ENCODE peak calls at places on chromosomes 6 and 20, in six cellular contexts. A is ovary; L is CD8-positive, alpha-beta T cell; V is psoas muscle; R is ascending aorta; J is MM.1S. C is an unnamed sample.

GRCh38 chr6:1055015-1055921 is 256.6 kb upstream of the FOXQ1 start:
- DNase-seq in A (no peak), L (no peak), V (no peak), R (no peak), J (no peak), C (no peak)

GRCh38 chr6:134819858-134820495 is 129.9 kb downstream of the ALDH8A1 start:
- DNase-seq in A (no peak), L (no peak), V (no peak), R (no peak), J (no peak), C (no peak)

GRCh38 chr6:108175592-108176279 is 9.9 kb downstream of the NR2E1 start:
- DNase-seq in A (no peak), L (no peak), V (no peak), R (peak; percentile 59), J (no peak), C (no peak)

GRCh38 chr6:57190140-57190539 is 18.0 kb downstream of the BAG2 start:
- DNase-seq in A (no peak), L (no peak), V (no peak), R (no peak), J (no peak), C (no peak)

GRCh38 chr6:122717350-122717749 is 62.2 kb upstream of the FABP7 start:
- DNase-seq in A (no peak), L (no peak), V (no peak), R (no peak), J (no peak), C (no peak)

GRCh38 chr20:47544240-47544639 is 42.6 kb downstream of the NCOA3 start:
- DNase-seq in A (no peak), L (no peak), V (no peak), R (no peak), J (no peak), C (no peak)

GRCh38 chr6:18266524-18266908 is 2.2 kb upstream of the DEK start:
- DNase-seq in A (no peak), L (no peak), V (no peak), R (no peak), J (no peak), C (no peak)

GRCh38 chr20:9022361-9022760 is 46.5 kb upstream of the PLCB4 start:
- DNase-seq in A (no peak), L (no peak), V (no peak), R (no peak), J (no peak), C (no peak)

GRCh38 chr6:64013061-64013410 is 377.4 kb downstream of the PHF3 start:
- DNase-seq in A (no peak), L (no peak), V (no peak), R (no peak), J (no peak), C (no peak)

GRCh38 chr6:4920914-4921410 is 82.9 kb downstream of the RPP40 start:
- DNase-seq in A (no peak), L (no peak), V (no peak), R (no peak), J (no peak), C (no peak)

GRCh38 chr6:26043389-26044139 is 43.7 kb upstream of the HFE start:
- DNase-seq in A (peak; percentile 74), L (peak; percentile 63), V (peak; percentile 68), R (peak; percentile 90), J (peak; percentile 95), C (no peak)

GRCh38 chr20:19506021-19506420 is 252.0 kb upstream of the RIN2 start:
- DNase-seq in A (no peak), L (no peak), V (no peak), R (no peak), J (no peak), C (no peak)

GRCh38 chr6:24775520-24776058 is 852 bp downstream of the GMNN start:
- DNase-seq in A (no peak), L (peak; percentile 23), V (no peak), R (no peak), J (peak; percentile 19), C (no peak)

GRCh38 chr6:164184410-164184809 is 769.9 kb downstream of the QKI start:
- DNase-seq in A (no peak), L (no peak), V (no peak), R (no peak), J (no peak), C (no peak)

GRCh38 chr20:6416371-6416770 is 293.5 kb upstream of the FERMT1 start:
- DNase-seq in A (no peak), L (no peak), V (no peak), R (no peak), J (no peak), C (no peak)

GRCh38 chr20:23101696-23102095 is 15.6 kb upstream of the CD93 start:
- DNase-seq in A (no peak), L (no peak), V (no peak), R (peak; percentile 46), J (no peak), C (no peak)

GRCh38 chr6:73695619-73696421 is at the start of gene CD109:
- DNase-seq in A (peak; percentile 43), L (peak; percentile 47), V (peak; percentile 61), R (peak; percentile 66), J (no peak), C (no peak)

GRCh38 chr20:33689973-33690372 is 3.8 kb upstream of the E2F1 start:
- DNase-seq in A (peak; percentile 52), L (peak; percentile 72), V (no peak), R (no peak), J (no peak), C (no peak)

GRCh38 chr20:35297153-35297552 is 4.9 kb upstream of the FAM83C start:
- DNase-seq in A (peak; percentile 5), L (no peak), V (no peak), R (peak; percentile 43), J (no peak), C (no peak)

GRCh38 chr20:34500823-34501222 is 15.4 kb upstream of the DYNLRB1 start:
- DNase-seq in A (no peak), L (no peak), V (no peak), R (no peak), J (no peak), C (no peak)

GRCh38 chr20:63947638-63948456 is 8.4 kb downstream of the UCKL1 start:
- DNase-seq in A (peak; percentile 65), L (peak; percentile 52), V (no peak), R (no peak), J (no peak), C (no peak)
- TF ChIP-seq CTCF in A (no peak), L (no peak), V (no peak), R (no peak), J (no peak), C (peak; percentile 5)

GRCh38 chr20:17837179-17837578 is 131.4 kb downstream of the SNX5 start:
- DNase-seq in A (no peak), L (no peak), V (no peak), R (no peak), J (no peak), C (no peak)

GRCh38 chr20:17833036-17833674 is 133.4 kb downstream of the BANF2 start:
- DNase-seq in A (no peak), L (no peak), V (no peak), R (no peak), J (no peak), C (no peak)

GRCh38 chr20:17835240-17835940 is 133.2 kb downstream of the SNX5 start:
- DNase-seq in A (no peak), L (no peak), V (peak; percentile 79), R (peak; percentile 92), J (no peak), C (no peak)

GRCh38 chr20:17834804-17835203 is 133.8 kb downstream of the SNX5 start:
- DNase-seq in A (no peak), L (no peak), V (no peak), R (no peak), J (no peak), C (no peak)

DNA sequence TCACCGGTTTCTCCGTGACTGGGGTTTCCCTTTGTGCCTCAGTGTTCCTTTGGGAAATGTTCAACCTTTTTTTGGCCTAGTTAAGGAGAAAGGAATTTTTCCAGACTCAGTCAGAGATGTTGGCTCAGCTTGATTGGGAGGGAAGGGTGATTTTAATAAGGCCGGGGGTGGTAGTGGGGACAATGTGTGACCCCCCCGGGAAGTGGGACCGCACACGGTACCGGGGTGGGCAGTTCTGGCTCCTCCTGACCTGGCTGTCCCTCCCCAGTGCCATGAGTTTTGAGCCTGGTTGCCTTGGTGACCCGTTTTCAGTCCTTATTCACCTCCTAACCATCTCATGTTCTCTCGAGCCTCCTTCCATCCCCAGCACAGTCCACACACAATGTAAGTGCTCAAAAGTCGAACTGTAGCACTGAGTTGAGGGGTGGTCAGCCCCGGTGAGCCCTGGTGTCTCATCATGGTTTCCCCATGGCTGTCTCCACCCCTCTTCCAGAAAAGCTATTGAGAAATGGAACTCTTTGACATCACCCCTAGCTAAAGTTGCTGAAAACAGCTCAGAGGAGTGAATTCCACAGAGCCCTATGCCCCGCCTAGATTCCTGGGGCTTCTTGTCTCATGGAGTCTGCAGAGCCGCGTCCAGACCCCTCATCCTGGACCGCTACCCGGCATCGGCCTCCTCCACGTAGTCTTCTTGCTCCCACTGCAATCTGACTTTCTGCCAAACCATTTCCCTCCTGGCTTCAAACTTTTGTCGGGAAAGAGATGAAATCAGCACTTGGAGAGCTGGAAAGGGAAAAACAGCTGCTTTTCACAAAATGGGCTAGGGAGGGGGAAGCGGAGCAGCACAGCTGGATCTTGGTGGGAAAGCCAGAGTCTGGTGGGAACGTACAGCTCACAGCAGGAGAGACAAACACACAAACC is 132.4 kb downstream of the SNX5 start:
- DNase-seq in A (peak; percentile 64), L (no peak), V (peak; percentile 90), R (peak; percentile 86), J (no peak), C (no peak)
- H3K4me3 ChIP-seq in A (no peak overlapping the region), L (no peak overlapping the region), V (no peak overlapping the region), R (no peak overlapping the region), J (no peak overlapping the region), C (no peak overlapping the region)

DNA sequence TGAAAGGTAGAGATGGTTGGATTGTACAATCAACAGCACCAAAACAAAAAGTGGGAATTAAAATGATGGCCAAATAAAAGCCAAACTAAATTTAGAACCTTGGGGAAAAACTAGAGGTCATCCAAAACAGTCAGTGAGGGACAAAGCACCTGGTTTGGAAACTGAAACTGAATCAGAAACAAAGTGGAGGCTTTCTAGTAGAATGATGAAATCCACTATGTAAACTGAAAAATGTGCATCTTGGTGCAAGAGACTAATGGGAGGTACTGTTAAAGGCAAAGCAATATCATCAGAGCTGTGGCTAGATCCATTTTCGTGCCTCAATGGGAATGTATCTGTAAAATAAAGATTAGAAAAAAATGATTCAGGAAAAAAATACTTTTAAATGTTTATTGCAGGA is 380.0 kb upstream of the GJE1 start:
- DNase-seq in A (no peak), L (no peak), V (no peak), R (no peak), J (peak; percentile 63), C (no peak)
- H3K4me1 ChIP-seq in A (no peaks in the 10 kb centered on the region), L (no peaks in the 10 kb centered on the region), V (no peaks in the 10 kb centered on the region), R (no peaks in the 10 kb centered on the region), J (peaks cover 13% of the 10 kb centered on the region), C (no peaks in the 10 kb centered on the region)

DNA sequence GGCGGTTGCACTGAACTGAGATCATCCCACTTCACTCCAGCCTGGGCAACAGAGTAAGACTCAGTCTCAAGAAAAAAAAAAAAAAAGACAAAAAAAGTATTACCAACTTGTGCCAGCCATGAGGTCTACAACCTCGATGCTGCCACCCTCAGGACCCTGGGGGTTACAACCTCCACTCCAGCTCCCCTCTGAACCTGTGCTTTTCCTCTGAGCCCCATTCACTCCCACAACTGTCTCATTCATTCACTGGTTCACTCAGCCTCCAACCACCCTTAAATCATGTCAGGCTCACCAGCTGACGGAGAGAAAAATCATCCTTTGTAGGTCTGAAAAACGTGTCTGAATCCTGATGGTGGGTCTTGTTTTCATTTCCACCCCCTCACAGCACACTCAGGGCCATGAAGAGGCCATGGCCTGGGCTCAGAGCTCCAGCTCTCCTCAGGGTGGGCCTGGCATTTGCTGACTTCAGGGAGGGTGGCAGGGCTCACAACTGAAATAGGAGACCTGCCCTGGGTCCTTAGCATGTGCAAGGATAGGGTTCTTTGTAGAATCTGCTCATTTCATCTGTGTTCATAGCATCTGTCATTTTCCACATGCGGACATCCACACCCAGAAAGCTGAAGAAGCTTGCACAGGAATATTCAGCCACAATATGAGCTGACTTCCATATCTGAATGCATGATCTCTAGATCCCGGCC is 1.9 kb upstream of the ULBP1 start:
- DNase-seq in A (no peak), L (peak; percentile 42), V (no peak), R (no peak), J (peak; percentile 18), C (no peak)
- TF ChIP-seq CTCF in A (no peak), L (peak; percentile 49), V (no peak), R (no peak), J (peak; percentile 13), C (no peak)

C was measured in esophagus squamous epithelium.